ENCODE peak calls at places on chromosomes 6 and 20, in five cellular contexts. A is left ventricle myocardium inferior; S is DMS79 treated with DMSO at 0.1 percent for 48 hours; K is HS-27A; E is activated naive CD8-positive, alpha-beta T cell treated with anti-CD3 and anti-CD28 coated beads for 36 hours. I is an unnamed sample.
A peak's percentile ranks its signal among the peaks of the same experiment; 100 is the strongest.

GRCh38 chr20:5056801-5057599 is 55.7 kb upstream of the SLC23A2 start:
- DNase-seq in K (no peak), E (peak; percentile 65), A (peak; percentile 39), S (no peak), I (no peak)

GRCh38 chr20:48359692-48360337 is 468.0 kb downstream of the PREX1 start:
- DNase-seq in A (no peak), K (no peak), E (no peak), S (no peak), I (no peak)

GRCh38 chr6:117907600-117908245 is 659 bp downstream of the SLC35F1 start:
- DNase-seq in K (no peak), A (no peak), S (peak; percentile 47), E (peak; percentile 6), I (no peak)

GRCh38 chr20:37383229-37383989 is 37.5 kb downstream of the SRC start:
- DNase-seq in K (no peak), A (no peak), E (peak; percentile 22), S (no peak), I (peak; percentile 31)

GRCh38 chr6:108840919-108841318 is 7.3 kb upstream of the ARMC2 start:
- DNase-seq in A (no peak), E (no peak), K (no peak), S (no peak), I (no peak)

GRCh38 chr20:25865715-25866656 is 169.3 kb upstream of the ZNF337 start:
- DNase-seq in S (peak; percentile 77), K (no peak), E (peak; percentile 75), A (peak; percentile 78), I (no peak)

GRCh38 chr20:49319204-49319809 is 41.5 kb upstream of the ZNFX1 start:
- DNase-seq in A (no peak), S (no peak), K (no peak), E (no peak), I (no peak)

GRCh38 chr20:62590301-62591121 is 51.8 kb upstream of the SLCO4A1 start:
- DNase-seq in E (no peak), A (no peak), S (no peak), K (peak; percentile 49), I (peak; percentile 34)

GRCh38 chr6:90676516-90676915 is 89.6 kb upstream of the MAP3K7 start:
- DNase-seq in K (no peak), E (no peak), A (no peak), S (no peak), I (no peak)

GRCh38 chr6:117272032-117272866 is 6.9 kb downstream of the VGLL2 start:
- DNase-seq in S (no peak), A (no peak), K (no peak), E (no peak), I (no peak)

GRCh38 chr6:19399406-19399805 is 437.8 kb upstream of the ID4 start:
- DNase-seq in S (no peak), A (no peak), E (no peak), K (no peak), I (no peak)

GRCh38 chr20:51195419-51195901 is 172.6 kb upstream of the KCNG1 start:
- DNase-seq in A (no peak), K (peak; percentile 33), E (no peak), S (no peak), I (no peak)

GRCh38 chr20:57483287-57484050 is 41.5 kb downstream of the CTCFL start:
- DNase-seq in K (no peak), E (no peak), A (no peak), S (no peak), I (no peak)

GRCh38 chr20:64110411-64111068 is 3.2 kb upstream of the NPBWR2 start:
- DNase-seq in K (no peak), S (no peak), A (peak; percentile 7), E (no peak), I (no peak)

GRCh38 chr20:19600042-19600441 is 158.0 kb upstream of the RIN2 start:
- DNase-seq in E (no peak), S (no peak), K (no peak), A (no peak), I (no peak)

I was measured in retinal pigment epithelial cell.